ENCODE peak calls at places on chromosomes 4 and X, in nine cellular contexts. One of them, this sample, is unnamed.

GRCh38 chr4:127922226-127922625 is 41.5 kb downstream of the PLK4 start:
- DNase-seq in neural progenitor cell: no peak
- DNase-seq in WTC11: no peak
- DNase-seq in IMR-90: no peak
- DNase-seq in AG10803: no peak
- DNase-seq in fibroblast of pulmonary artery: no peak
- DNase-seq in neural crest cell: no peak
- DNase-seq in mammary epithelial cell: no peak
- DNase-seq in left lung: no peak
- DNase-seq in this sample: no peak

GRCh38 chr4:90187148-90187884 is 60.1 kb downstream of the CCSER1 start:
- DNase-seq in mammary epithelial cell: no peak
- DNase-seq in neural progenitor cell: no peak
- DNase-seq in neural crest cell: no peak
- DNase-seq in left lung: no peak
- DNase-seq in IMR-90: no peak
- DNase-seq in AG10803: no peak
- DNase-seq in WTC11: no peak
- DNase-seq in fibroblast of pulmonary artery: no peak
- DNase-seq in this sample: no peak

GRCh38 chrX:107823456-107823855 is 2.2 kb upstream of the MID2 start:
- DNase-seq in neural progenitor cell: no peak
- DNase-seq in left lung: no peak
- DNase-seq in WTC11: no peak
- DNase-seq in fibroblast of pulmonary artery: peak
- DNase-seq in mammary epithelial cell: peak
- DNase-seq in neural crest cell: no peak
- DNase-seq in IMR-90: peak
- DNase-seq in AG10803: peak
- DNase-seq in this sample: peak

GRCh38 chr4:103306870-103307345 is 108.8 kb upstream of the CENPE start:
- DNase-seq in mammary epithelial cell: no peak
- DNase-seq in neural crest cell: peak
- DNase-seq in IMR-90: no peak
- DNase-seq in WTC11: no peak
- DNase-seq in fibroblast of pulmonary artery: peak
- DNase-seq in AG10803: no peak
- DNase-seq in neural progenitor cell: peak
- DNase-seq in left lung: peak
- DNase-seq in this sample: no peak

GRCh38 chr4:92182736-92183407 is 120.9 kb upstream of the GRID2 start:
- DNase-seq in AG10803: no peak
- DNase-seq in mammary epithelial cell: no peak
- DNase-seq in left lung: no peak
- DNase-seq in neural progenitor cell: no peak
- DNase-seq in fibroblast of pulmonary artery: no peak
- DNase-seq in neural crest cell: no peak
- DNase-seq in IMR-90: no peak
- DNase-seq in WTC11: no peak
- DNase-seq in this sample: no peak

GRCh38 chr4:166996216-166996615 is 238.1 kb downstream of the SPOCK3 start:
- DNase-seq in neural progenitor cell: no peak
- DNase-seq in neural crest cell: no peak
- DNase-seq in AG10803: no peak
- DNase-seq in left lung: no peak
- DNase-seq in IMR-90: no peak
- DNase-seq in fibroblast of pulmonary artery: no peak
- DNase-seq in WTC11: no peak
- DNase-seq in mammary epithelial cell: no peak
- DNase-seq in this sample: no peak

GRCh38 chrX:106608016-106608415 is 3.8 kb upstream of the RADX start:
- DNase-seq in AG10803: no peak
- DNase-seq in IMR-90: no peak
- DNase-seq in neural progenitor cell: peak
- DNase-seq in neural crest cell: no peak
- DNase-seq in mammary epithelial cell: peak
- DNase-seq in WTC11: no peak
- DNase-seq in fibroblast of pulmonary artery: no peak
- DNase-seq in left lung: no peak
- DNase-seq in this sample: no peak

GRCh38 chr4:153365003-153365402 is 20.5 kb downstream of the MND1 start:
- DNase-seq in mammary epithelial cell: no peak
- DNase-seq in fibroblast of pulmonary artery: no peak
- DNase-seq in WTC11: no peak
- DNase-seq in neural crest cell: no peak
- DNase-seq in AG10803: no peak
- DNase-seq in left lung: no peak
- DNase-seq in neural progenitor cell: no peak
- DNase-seq in IMR-90: no peak
- DNase-seq in this sample: no peak

GRCh38 chrX:111519215-111519614 is 7.8 kb downstream of the SERTM2 start:
- DNase-seq in neural progenitor cell: peak
- DNase-seq in fibroblast of pulmonary artery: peak
- DNase-seq in neural crest cell: peak
- DNase-seq in mammary epithelial cell: no peak
- DNase-seq in WTC11: no peak
- DNase-seq in AG10803: peak
- DNase-seq in left lung: no peak
- DNase-seq in IMR-90: peak
- DNase-seq in this sample: no peak

GRCh38 chrX:119541188-119541587 is 24.0 kb downstream of the STEEP1 start:
- DNase-seq in WTC11: no peak
- DNase-seq in left lung: no peak
- DNase-seq in fibroblast of pulmonary artery: peak
- DNase-seq in neural crest cell: no peak
- DNase-seq in AG10803: peak
- DNase-seq in mammary epithelial cell: no peak
- DNase-seq in IMR-90: peak
- DNase-seq in neural progenitor cell: no peak
- DNase-seq in this sample: peak

GRCh38 chrX:113920661-113921060 is 663.2 kb upstream of the HTR2C start:
- DNase-seq in neural progenitor cell: no peak
- DNase-seq in WTC11: no peak
- DNase-seq in neural crest cell: no peak
- DNase-seq in left lung: no peak
- DNase-seq in fibroblast of pulmonary artery: no peak
- DNase-seq in AG10803: no peak
- DNase-seq in IMR-90: no peak
- DNase-seq in mammary epithelial cell: no peak
- DNase-seq in this sample: no peak

GRCh38 chrX:47169726-47170515 is 23.7 kb upstream of the UBA1 start:
- DNase-seq in WTC11: no peak
- DNase-seq in IMR-90: peak
- DNase-seq in neural crest cell: no peak
- DNase-seq in mammary epithelial cell: no peak
- DNase-seq in fibroblast of pulmonary artery: peak
- DNase-seq in left lung: no peak
- DNase-seq in AG10803: peak
- DNase-seq in neural progenitor cell: no peak
- DNase-seq in this sample: no peak

GRCh38 chr4:187491959-187492358 is 503.6 kb upstream of the ZFP42 start:
- DNase-seq in neural progenitor cell: no peak
- DNase-seq in AG10803: no peak
- DNase-seq in fibroblast of pulmonary artery: no peak
- DNase-seq in left lung: no peak
- DNase-seq in WTC11: no peak
- DNase-seq in mammary epithelial cell: no peak
- DNase-seq in neural crest cell: no peak
- DNase-seq in IMR-90: peak
- DNase-seq in this sample: no peak

GRCh38 chrX:24360272-24360671 is at the start of gene SUPT20HL1:
- DNase-seq in AG10803: no peak
- DNase-seq in WTC11: no peak
- DNase-seq in left lung: no peak
- DNase-seq in neural crest cell: no peak
- DNase-seq in fibroblast of pulmonary artery: no peak
- DNase-seq in IMR-90: no peak
- DNase-seq in mammary epithelial cell: no peak
- DNase-seq in neural progenitor cell: no peak
- DNase-seq in this sample: no peak

GRCh38 chrX:11540532-11541377 is 125.0 kb downstream of the ARHGAP6 start:
- DNase-seq in left lung: no peak
- DNase-seq in neural progenitor cell: no peak
- DNase-seq in neural crest cell: no peak
- DNase-seq in WTC11: peak
- DNase-seq in fibroblast of pulmonary artery: no peak
- DNase-seq in AG10803: no peak
- DNase-seq in IMR-90: no peak
- DNase-seq in mammary epithelial cell: no peak
- DNase-seq in this sample: no peak

GRCh38 chrX:11541510-11541909 is 124.2 kb downstream of the ARHGAP6 start:
- DNase-seq in left lung: no peak
- DNase-seq in AG10803: no peak
- DNase-seq in IMR-90: no peak
- DNase-seq in neural crest cell: no peak
- DNase-seq in neural progenitor cell: no peak
- DNase-seq in fibroblast of pulmonary artery: peak
- DNase-seq in WTC11: no peak
- DNase-seq in mammary epithelial cell: no peak
- DNase-seq in this sample: no peak

GRCh38 chrX:11546917-11547316 is 118.8 kb downstream of the ARHGAP6 start:
- DNase-seq in mammary epithelial cell: no peak
- DNase-seq in WTC11: no peak
- DNase-seq in left lung: no peak
- DNase-seq in neural crest cell: no peak
- DNase-seq in neural progenitor cell: no peak
- DNase-seq in IMR-90: no peak
- DNase-seq in AG10803: no peak
- DNase-seq in fibroblast of pulmonary artery: no peak
- DNase-seq in this sample: no peak

DNA sequence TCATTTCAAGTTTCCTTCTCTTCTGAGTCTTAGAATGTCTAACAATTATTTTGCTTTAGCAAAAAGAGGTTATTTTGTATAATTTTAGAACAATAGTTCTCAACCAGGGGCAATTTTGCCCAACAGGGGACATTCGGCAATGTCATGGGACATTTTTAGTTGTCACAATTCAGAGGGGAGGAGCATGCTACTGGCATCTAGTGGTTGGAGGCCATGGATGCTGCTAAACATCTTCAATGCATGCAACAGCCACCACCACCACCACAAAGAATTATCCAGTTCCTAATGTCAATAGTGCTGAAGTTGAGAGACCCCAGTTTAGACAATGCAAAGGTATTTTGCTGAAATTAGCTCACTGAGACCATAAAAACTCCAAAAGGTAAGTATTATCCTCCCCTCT is 122.5 kb downstream of the ARHGAP6 start:
- DNase-seq in AG10803: no peak
- DNase-seq in left lung: no peak
- DNase-seq in neural progenitor cell: no peak
- DNase-seq in mammary epithelial cell: no peak
- DNase-seq in IMR-90: no peak
- DNase-seq in WTC11: no peak
- DNase-seq in neural crest cell: no peak
- DNase-seq in fibroblast of pulmonary artery: no peak
- DNase-seq in this sample: no peak
- TF ChIP-seq CTCF in AG10803: no peak
- TF ChIP-seq CTCF in left lung: no peak
- TF ChIP-seq CTCF in neural progenitor cell: no peak
- TF ChIP-seq CTCF in mammary epithelial cell: no peak
- TF ChIP-seq CTCF in IMR-90: no peak
- TF ChIP-seq CTCF in WTC11: no peak
- TF ChIP-seq CTCF in neural crest cell: no peak
- TF ChIP-seq CTCF in fibroblast of pulmonary artery: no peak
- TF ChIP-seq CTCF in this sample: peak

DNA sequence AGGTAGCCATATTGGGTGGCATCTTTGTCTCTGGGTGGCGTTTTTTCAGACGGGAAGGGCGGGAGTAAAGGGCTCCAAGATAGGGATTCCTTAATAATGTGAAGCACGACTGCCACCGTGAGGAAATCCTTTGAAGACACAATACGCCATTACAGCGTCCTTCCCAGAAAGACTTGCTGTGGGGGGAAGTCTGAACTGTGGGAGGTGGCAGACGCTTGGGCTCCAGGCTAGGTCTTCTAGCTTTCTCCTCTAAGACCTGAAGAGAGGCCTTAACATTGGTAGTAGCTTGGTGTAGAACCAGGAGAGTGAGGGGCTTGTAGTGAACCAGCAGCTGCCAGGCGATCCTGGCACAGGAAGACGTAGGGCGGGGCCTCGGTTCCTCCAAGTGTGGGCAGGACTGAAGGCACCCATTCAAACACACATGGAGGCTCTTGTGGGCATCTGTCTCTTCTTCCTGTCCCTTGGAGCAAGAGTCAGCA is 197.3 kb downstream of the OR13H1 start:
- DNase-seq in left lung: peak
- DNase-seq in neural progenitor cell: no peak
- DNase-seq in fibroblast of pulmonary artery: no peak
- DNase-seq in neural crest cell: no peak
- DNase-seq in IMR-90: peak
- DNase-seq in mammary epithelial cell: peak
- DNase-seq in WTC11: no peak
- DNase-seq in AG10803: no peak
- DNase-seq in this sample: no peak
- TF ChIP-seq CTCF in left lung: no peak
- TF ChIP-seq CTCF in neural progenitor cell: no peak
- TF ChIP-seq CTCF in fibroblast of pulmonary artery: no peak
- TF ChIP-seq CTCF in neural crest cell: no peak
- TF ChIP-seq CTCF in IMR-90: peak
- TF ChIP-seq CTCF in mammary epithelial cell: no peak
- TF ChIP-seq CTCF in WTC11: no peak
- TF ChIP-seq CTCF in AG10803: no peak
- TF ChIP-seq CTCF in this sample: no peak

DNA sequence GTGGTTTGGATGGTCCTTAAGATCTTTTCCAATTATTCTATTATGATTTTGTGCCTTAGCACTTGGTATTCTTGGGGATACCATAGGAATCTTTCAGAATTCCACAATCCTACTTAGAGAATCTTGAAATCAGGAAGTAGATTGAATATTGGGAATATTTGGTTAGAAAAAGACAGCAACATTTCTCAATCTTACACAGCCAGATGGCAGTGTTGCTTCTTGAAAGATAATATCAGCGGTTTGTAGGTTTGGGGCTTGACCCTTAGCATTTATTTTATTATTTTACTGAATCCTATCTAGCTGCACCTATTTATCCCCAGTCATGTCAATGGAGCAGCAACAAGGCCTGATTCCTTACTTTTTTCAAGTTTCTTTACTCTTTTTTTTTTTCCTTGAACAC is 28.6 kb downstream of the MAGEB1 start:
- DNase-seq in neural crest cell: no peak
- DNase-seq in WTC11: no peak
- DNase-seq in left lung: no peak
- DNase-seq in IMR-90: peak
- DNase-seq in neural progenitor cell: peak
- DNase-seq in mammary epithelial cell: peak
- DNase-seq in fibroblast of pulmonary artery: peak
- DNase-seq in AG10803: peak
- DNase-seq in this sample: no peak
- TF ChIP-seq CTCF in neural crest cell: peak
- TF ChIP-seq CTCF in WTC11: no peak
- TF ChIP-seq CTCF in left lung: no peak
- TF ChIP-seq CTCF in IMR-90: peak
- TF ChIP-seq CTCF in neural progenitor cell: peak
- TF ChIP-seq CTCF in mammary epithelial cell: peak
- TF ChIP-seq CTCF in fibroblast of pulmonary artery: peak
- TF ChIP-seq CTCF in AG10803: peak
- TF ChIP-seq CTCF in this sample: peak

GRCh38 chrX:17065100-17065499 is 118.6 kb downstream of the REPS2 start:
- DNase-seq in neural crest cell: no peak
- DNase-seq in left lung: no peak
- DNase-seq in fibroblast of pulmonary artery: no peak
- DNase-seq in neural progenitor cell: no peak
- DNase-seq in IMR-90: no peak
- DNase-seq in AG10803: no peak
- DNase-seq in mammary epithelial cell: no peak
- DNase-seq in WTC11: no peak
- DNase-seq in this sample: no peak
- TF ChIP-seq CTCF in neural crest cell: peak
- TF ChIP-seq CTCF in left lung: no peak
- TF ChIP-seq CTCF in fibroblast of pulmonary artery: no peak
- TF ChIP-seq CTCF in neural progenitor cell: no peak
- TF ChIP-seq CTCF in IMR-90: no peak
- TF ChIP-seq CTCF in AG10803: no peak
- TF ChIP-seq CTCF in mammary epithelial cell: peak
- TF ChIP-seq CTCF in WTC11: no peak
- TF ChIP-seq CTCF in this sample: peak